ENCODE peak calls at places on chromosomes 3 and 15, in seven cellular contexts. U, T, D, V, L, Z and Y are unnamed samples.
A peak's percentile ranks its signal among the peaks of the same experiment; 100 is the strongest.

GRCh38 chr3:185089343-185089742 is 63.5 kb downstream of the C3orf70 start:
- DNase-seq in U (no peak), T (no peak), D (no peak), V (no peak), L (no peak), Z (no peak), Y (no peak)

GRCh38 chr15:62068787-62069170 is 2.0 kb downstream of the C2CD4A start:
- DNase-seq in U (no peak), T (no peak), D (no peak), V (no peak), L (no peak), Z (peak; percentile 19), Y (no peak)

GRCh38 chr15:41993447-41994170 is 21.3 kb upstream of the EHD4 start:
- DNase-seq in U (no peak), T (no peak), D (no peak), V (no peak), L (no peak), Z (no peak), Y (no peak)

GRCh38 chr15:78565097-78565950 is at the start of gene CHRNA5:
- DNase-seq in U (peak; percentile 48), T (peak; percentile 100), D (peak; percentile 91), V (peak; percentile 90), L (no peak), Z (peak; percentile 79), Y (peak; percentile 37)

GRCh38 chr3:53134631-53135232 is 4.5 kb upstream of the RFT1 start:
- DNase-seq in U (peak; percentile 74), T (peak; percentile 79), D (peak; percentile 58), V (peak; percentile 55), L (no peak), Z (no peak), Y (peak; percentile 27)

GRCh38 chr3:175741951-175742350 is 882.8 kb downstream of the NAALADL2 start:
- DNase-seq in U (no peak), T (no peak), D (no peak), V (no peak), L (no peak), Z (no peak), Y (no peak)

GRCh38 chr15:64883097-64883581 is 28.6 kb upstream of the ANKDD1A start:
- DNase-seq in U (no peak), T (no peak), D (no peak), V (no peak), L (no peak), Z (no peak), Y (no peak)

GRCh38 chr3:153028336-153028735 is 133.7 kb upstream of the RAP2B start:
- DNase-seq in U (peak; percentile 73), T (no peak), D (no peak), V (no peak), L (no peak), Z (no peak), Y (no peak)

GRCh38 chr3:52153389-52154096 is 680 bp downstream of the POC1A start:
- DNase-seq in U (no peak), T (peak; percentile 63), D (peak; percentile 60), V (no peak), L (no peak), Z (peak; percentile 38), Y (no peak)

GRCh38 chr3:32951410-32951811 is at the start of gene CCR4:
- DNase-seq in U (no peak), T (no peak), D (no peak), V (no peak), L (no peak), Z (no peak), Y (no peak)

GRCh38 chr15:68652141-68652540 is 73.3 kb downstream of the CORO2B start:
- DNase-seq in U (peak; percentile 91), T (no peak), D (no peak), V (no peak), L (peak; percentile 90), Z (no peak), Y (no peak)